ENCODE peak calls at places on chromosomes 2 and 18, in eight cellular contexts. S, K, G, V, F, Z, L and Y are unnamed samples.

GRCh38 chr18:22552254-22552653 is 134.5 kb upstream of the CTAGE1 start:
- DNase-seq in V (no peak), Z (no peak), G (no peak), F (no peak), K (no peak), L (no peak), S (no peak), Y (no peak)

GRCh38 chr2:109437325-109438090 is 176.3 kb downstream of the SEPTIN10 start:
- DNase-seq in G (no peak), Z (no peak), L (no peak), K (no peak), F (no peak), S (no peak), V (no peak), Y (peak)

GRCh38 chr2:102826904-102827303 is 65.1 kb downstream of the TMEM182 start:
- DNase-seq in S (no peak), L (no peak), F (no peak), V (no peak), K (no peak), G (no peak), Z (no peak), Y (peak)

GRCh38 chr2:70088508-70089219 is 1.4 kb downstream of the PCBP1 start:
- DNase-seq in Z (no peak), L (no peak), G (peak), V (no peak), S (no peak), F (no peak), K (no peak), Y (no peak)

GRCh38 chr2:103008586-103008985 is 246.8 kb downstream of the TMEM182 start:
- DNase-seq in K (no peak), Z (no peak), V (no peak), F (no peak), G (no peak), S (peak), L (no peak), Y (no peak)

GRCh38 chr2:88597168-88597567 is 30.1 kb downstream of the EIF2AK3 start:
- DNase-seq in V (no peak), L (no peak), Z (no peak), G (no peak), F (no peak), K (no peak), S (no peak), Y (no peak)

GRCh38 chr2:34529965-34530364 is 930.9 kb upstream of the FAM98A start:
- DNase-seq in G (no peak), S (no peak), K (no peak), V (no peak), L (no peak), Z (no peak), F (no peak), Y (no peak)

GRCh38 chr2:150167711-150168110 is 319.8 kb downstream of the RND3 start:
- DNase-seq in V (no peak), Z (no peak), L (no peak), K (no peak), F (no peak), G (no peak), S (no peak), Y (no peak)

GRCh38 chr18:77560334-77560970 is 310.8 kb downstream of the GALR1 start:
- DNase-seq in S (no peak), F (no peak), L (no peak), G (no peak), V (no peak), K (no peak), Z (no peak), Y (no peak)

GRCh38 chr2:99910903-99911302 is 231.5 kb downstream of the AFF3 start:
- DNase-seq in L (no peak), G (no peak), V (no peak), S (no peak), Z (no peak), F (no peak), K (no peak), Y (no peak)

GRCh38 chr18:45441110-45441842 is 174.0 kb upstream of the SLC14A2 start:
- DNase-seq in S (no peak), V (no peak), L (no peak), F (no peak), K (no peak), G (no peak), Z (no peak), Y (no peak)

GRCh38 chr2:167550448-167550847 is 662.2 kb downstream of the XIRP2 start:
- DNase-seq in V (no peak), S (no peak), Z (no peak), G (no peak), L (no peak), K (no peak), F (no peak), Y (no peak)

GRCh38 chr2:201137505-201138400 is 21.8 kb downstream of the CFLAR start:
- DNase-seq in L (no peak), G (no peak), Z (no peak), S (no peak), V (peak), F (no peak), K (no peak), Y (no peak)

GRCh38 chr18:41887100-41887499 is 67.9 kb upstream of the PIK3C3 start:
- DNase-seq in L (no peak), K (no peak), F (no peak), Z (no peak), S (no peak), G (no peak), V (no peak), Y (no peak)

GRCh38 chr18:830315-830901 is 18.4 kb upstream of the YES1 start:
- DNase-seq in V (no peak), L (peak), S (no peak), G (no peak), Z (no peak), F (no peak), K (no peak), Y (no peak)

GRCh38 chr18:45837283-45838070 is 12.0 kb downstream of the SIGLEC15 start:
- DNase-seq in F (no peak), Z (no peak), K (no peak), S (peak), G (no peak), V (peak), L (no peak), Y (no peak)

GRCh38 chr2:230797515-230798495 is 66.9 kb upstream of the ITM2C start:
- DNase-seq in K (no peak), S (no peak), V (no peak), F (peak), L (no peak), Z (no peak), G (no peak), Y (no peak)

GRCh38 chr18:79512461-79513380 is 117.0 kb downstream of the NFATC1 start:
- DNase-seq in F (peak), K (peak), Z (peak), S (no peak), G (peak), L (peak), V (peak), Y (no peak)

GRCh38 chr2:47645246-47645645 is 137.7 kb upstream of the MSH6 start:
- DNase-seq in L (no peak), F (no peak), V (no peak), G (no peak), Z (no peak), S (no peak), K (no peak), Y (no peak)

GRCh38 chr2:138565251-138565598 is 63.7 kb downstream of the SPOPL start:
- DNase-seq in Z (no peak), V (no peak), L (no peak), F (no peak), S (no peak), K (no peak), G (no peak), Y (no peak)

GRCh38 chr2:174376967-174377366 is 18.6 kb upstream of the SCRN3 start:
- DNase-seq in G (no peak), V (no peak), S (no peak), K (no peak), L (no peak), Z (no peak), F (no peak), Y (no peak)

GRCh38 chr18:59665057-59666007 is 31.9 kb downstream of the CCBE1 start:
- DNase-seq in L (no peak), F (no peak), K (no peak), Z (no peak), G (no peak), S (no peak), V (no peak), Y (no peak)

GRCh38 chr18:49561377-49562193 is at the start of gene LIPG:
- DNase-seq in F (no peak), Z (peak), V (no peak), L (no peak), K (no peak), S (peak), G (no peak), Y (peak)

GRCh38 chr2:23803275-23803964 is 123.5 kb downstream of the ATAD2B start:
- DNase-seq in V (no peak), K (no peak), S (no peak), L (no peak), G (no peak), Z (no peak), F (no peak), Y (no peak)

GRCh38 chr2:123546348-123546747 is 478.7 kb upstream of the CNTNAP5 start:
- DNase-seq in S (no peak), G (no peak), K (no peak), V (no peak), Z (no peak), F (no peak), L (no peak), Y (no peak)

GRCh38 chr18:671405-671804 is 14.0 kb downstream of the TYMS start:
- DNase-seq in V (no peak), Z (no peak), F (no peak), L (no peak), K (no peak), G (no peak), S (no peak), Y (no peak)

GRCh38 chr2:240688563-240688919 is 3.1 kb upstream of the AQP12A start:
- DNase-seq in S (no peak), F (no peak), G (no peak), K (no peak), Z (no peak), V (peak), L (no peak), Y (no peak)

GRCh38 chr2:73984203-73984921 is at the start of gene TET3:
- DNase-seq in V (peak), F (peak), S (no peak), L (peak), K (no peak), G (no peak), Z (peak), Y (peak)

DNA sequence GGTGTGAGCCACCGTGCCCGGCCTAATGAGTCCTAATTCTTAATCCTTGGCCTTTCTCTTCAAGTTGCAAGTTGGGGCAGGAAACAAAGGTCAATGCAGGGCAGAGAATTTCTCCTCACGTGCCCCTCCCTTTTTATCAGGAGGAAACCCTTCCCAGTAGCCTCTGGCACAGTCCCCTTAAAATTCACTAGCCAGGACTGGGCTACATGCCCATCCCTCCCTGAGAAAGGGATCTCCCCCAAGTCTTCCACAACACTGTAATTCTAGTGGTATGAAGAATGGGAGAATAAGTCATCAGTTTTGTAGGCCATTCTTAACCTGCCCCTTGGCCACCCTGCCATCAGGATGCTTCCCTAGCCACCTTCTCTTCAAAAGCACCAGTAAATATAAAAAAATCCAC is 42.2 kb downstream of the ARID5A start:
- DNase-seq in Z (no peak), S (no peak), G (no peak), L (no peak), K (no peak), V (no peak), F (no peak), Y (no peak)
- TF ChIP-seq POLR2A in Z (no peak), S (no peak), G (no peak), L (no peak), K (no peak), V (no peak), F (no peak), Y (no peak)

DNA sequence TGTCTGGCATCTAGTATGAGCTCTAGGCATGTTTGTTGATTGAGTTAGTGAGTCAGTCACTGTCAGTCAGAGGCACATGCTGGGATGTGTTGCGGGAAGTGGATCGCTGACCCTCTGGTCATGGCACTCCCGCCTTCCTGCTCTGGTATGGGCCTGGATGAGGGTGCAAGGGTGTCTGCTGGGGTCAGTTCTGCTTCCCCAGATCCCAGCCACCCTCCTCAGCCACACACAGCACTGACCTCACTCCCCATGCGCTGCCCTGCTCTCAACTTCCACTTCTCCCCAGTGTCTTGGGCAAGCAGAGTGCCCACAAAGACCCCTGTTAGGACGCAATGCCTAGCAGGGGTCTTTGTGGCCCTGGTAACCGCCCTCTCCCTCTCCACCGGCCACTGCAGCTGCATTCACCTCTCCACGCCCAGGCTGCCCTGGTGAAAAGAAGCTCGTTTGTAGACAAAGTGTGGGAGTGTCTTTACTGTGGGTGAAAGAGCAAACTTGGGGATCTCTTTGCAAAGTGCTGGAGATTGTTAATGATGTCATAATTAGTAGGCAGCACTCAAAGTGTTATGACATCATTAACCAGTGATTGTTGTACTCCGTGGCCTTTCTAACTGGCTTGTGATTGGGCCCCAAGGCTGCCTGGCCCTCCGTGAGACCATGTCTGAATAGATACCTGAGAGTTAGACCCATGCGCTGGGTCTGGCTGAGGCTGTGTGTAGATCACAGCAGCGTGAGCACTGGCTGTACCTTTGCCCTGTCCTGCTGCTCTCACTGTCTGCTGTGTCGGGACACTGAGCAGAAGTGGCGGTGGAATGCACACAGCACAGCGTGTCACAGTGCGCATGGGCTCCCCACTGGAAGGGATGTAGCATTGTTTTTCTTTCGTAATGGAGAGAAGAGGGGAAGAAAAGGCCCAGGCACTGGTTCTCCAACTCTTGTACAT is 252.3 kb downstream of the LDLRAD4 start:
- DNase-seq in Z (peak), K (no peak), F (no peak), V (peak), L (no peak), G (peak), S (no peak), Y (no peak)
- TF ChIP-seq POLR2A in Z (no peak), K (no peak), F (no peak), V (no peak), L (no peak), G (no peak), S (no peak), Y (no peak)

GRCh38 chr2:189783927-189784867 is at the start of the genes ORMDL1 and PMS1:
- DNase-seq in S (peak), L (peak), V (peak), F (peak), K (peak), Z (peak), G (peak), Y (peak)

GRCh38 chr2:189782221-189782671 is 1.9 kb downstream of the ORMDL1 start:
- DNase-seq in V (no peak), Z (no peak), F (no peak), K (no peak), S (no peak), G (no peak), L (no peak), Y (no peak)

GRCh38 chr2:189783451-189783926 is 650 bp downstream of the ORMDL1 start:
- DNase-seq in F (no peak), S (no peak), K (no peak), V (no peak), Z (no peak), G (no peak), L (no peak), Y (no peak)
- TF ChIP-seq POLR2A in F (no peak), S (no peak), K (no peak), V (no peak), Z (no peak), G (no peak), L (no peak), Y (no peak)

GRCh38 chr2:1649871-1650473 is 94.3 kb downstream of the PXDN start:
- DNase-seq in S (no peak), L (no peak), Z (no peak), K (no peak), G (no peak), V (peak), F (no peak), Y (no peak)
- TF ChIP-seq POLR2A in S (no peak), L (no peak), Z (no peak), K (no peak), G (no peak), V (no peak), F (no peak), Y (no peak)

GRCh38 chr2:226791487-226792081 is 8.0 kb downstream of the IRS1 start:
- DNase-seq in V (peak), G (peak), L (peak), F (peak), S (no peak), Z (peak), K (peak), Y (peak)
- TF ChIP-seq POLR2A in V (no peak), G (peak), L (peak), F (peak), S (no peak), Z (peak), K (peak), Y (peak)